ENCODE peak calls at places on chromosomes 3 and 15, in six cellular contexts. Q is IMR-90, A is H9, R is H1, U is trophoblast cell, I is mesenchymal stem cell. W is an unnamed sample.

GRCh38 chr15:100663066-100663465 is 60.7 kb downstream of the ASB7 start:
- DNase-seq in U (no peak), Q (no peak), A (peak; percentile 79), R (peak; percentile 17), I (no peak), W (peak; percentile 26)

GRCh38 chr15:59746777-59747176 is 57.7 kb upstream of the BNIP2 start:
- DNase-seq in I (no peak), Q (no peak), U (no peak), A (no peak), R (no peak), W (no peak)

GRCh38 chr15:61226313-61227250 is 2.5 kb downstream of the RORA start:
- DNase-seq in U (no peak), Q (peak; percentile 6), I (no peak), R (no peak), A (no peak), W (no peak)

GRCh38 chr3:25582242-25582641 is 82.5 kb downstream of the TOP2B start:
- DNase-seq in A (no peak), I (peak; percentile 99), Q (peak; percentile 96), R (no peak), U (no peak), W (no peak)

GRCh38 chr3:171763392-171763791 is 46.9 kb downstream of the PLD1 start:
- DNase-seq in A (no peak), I (no peak), R (no peak), Q (no peak), U (no peak), W (no peak)

GRCh38 chr15:91021516-91022074 is 799 bp downstream of the VPS33B start:
- DNase-seq in U (no peak), A (no peak), Q (peak; percentile 18), I (peak; percentile 41), R (no peak), W (no peak)

GRCh38 chr3:127458698-127459097 is 131.8 kb downstream of the TPRA1 start:
- DNase-seq in I (peak; percentile 12), R (no peak), Q (no peak), A (peak; percentile 85), U (peak; percentile 49), W (peak; percentile 91)

GRCh38 chr15:41975679-41976078 is 3.3 kb upstream of the EHD4 start:
- DNase-seq in A (no peak), U (no peak), R (no peak), I (no peak), Q (no peak), W (no peak)

GRCh38 chr3:24365168-24365567 is 129.5 kb downstream of the THRB start:
- DNase-seq in R (no peak), U (peak; percentile 34), Q (peak; percentile 68), A (no peak), I (peak; percentile 85), W (no peak)

GRCh38 chr15:45429974-45430792 is 51.8 kb upstream of the GATM start:
- DNase-seq in Q (peak; percentile 46), A (peak; percentile 78), U (peak; percentile 85), I (peak; percentile 62), R (peak; percentile 21), W (peak; percentile 70)

GRCh38 chr3:159775372-159775961 is 213.2 kb upstream of the IL12A start:
- DNase-seq in Q (peak; percentile 83), R (peak; percentile 41), I (peak; percentile 64), U (no peak), A (peak; percentile 79), W (peak; percentile 27)

GRCh38 chr3:183560607-183561006 is 5.1 kb upstream of the KLHL6 start:
- DNase-seq in I (no peak), Q (no peak), R (no peak), A (peak; percentile 58), U (no peak), W (no peak)

GRCh38 chr3:128060473-128061381 is 8.5 kb downstream of the SEC61A1 start:
- DNase-seq in I (no peak), R (no peak), Q (peak; percentile 100), U (peak; percentile 50), A (no peak), W (no peak)

GRCh38 chr3:81716870-81717509 is 44.5 kb downstream of the GBE1 start:
- DNase-seq in U (no peak), I (peak; percentile 55), A (no peak), Q (peak; percentile 83), R (no peak), W (no peak)

GRCh38 chr3:182063742-182064141 is 352.0 kb downstream of the SOX2 start:
- DNase-seq in Q (no peak), I (no peak), U (no peak), A (no peak), R (no peak), W (no peak)

GRCh38 chr3:146416366-146416765 is 53.0 kb downstream of the PLSCR2 start:
- DNase-seq in Q (no peak), U (no peak), R (no peak), I (no peak), A (no peak), W (no peak)

GRCh38 chr15:52247032-52247431 is 48.6 kb downstream of the MYO5C start:
- DNase-seq in R (no peak), A (no peak), I (peak; percentile 95), U (peak; percentile 69), Q (peak; percentile 72), W (no peak)

DNA sequence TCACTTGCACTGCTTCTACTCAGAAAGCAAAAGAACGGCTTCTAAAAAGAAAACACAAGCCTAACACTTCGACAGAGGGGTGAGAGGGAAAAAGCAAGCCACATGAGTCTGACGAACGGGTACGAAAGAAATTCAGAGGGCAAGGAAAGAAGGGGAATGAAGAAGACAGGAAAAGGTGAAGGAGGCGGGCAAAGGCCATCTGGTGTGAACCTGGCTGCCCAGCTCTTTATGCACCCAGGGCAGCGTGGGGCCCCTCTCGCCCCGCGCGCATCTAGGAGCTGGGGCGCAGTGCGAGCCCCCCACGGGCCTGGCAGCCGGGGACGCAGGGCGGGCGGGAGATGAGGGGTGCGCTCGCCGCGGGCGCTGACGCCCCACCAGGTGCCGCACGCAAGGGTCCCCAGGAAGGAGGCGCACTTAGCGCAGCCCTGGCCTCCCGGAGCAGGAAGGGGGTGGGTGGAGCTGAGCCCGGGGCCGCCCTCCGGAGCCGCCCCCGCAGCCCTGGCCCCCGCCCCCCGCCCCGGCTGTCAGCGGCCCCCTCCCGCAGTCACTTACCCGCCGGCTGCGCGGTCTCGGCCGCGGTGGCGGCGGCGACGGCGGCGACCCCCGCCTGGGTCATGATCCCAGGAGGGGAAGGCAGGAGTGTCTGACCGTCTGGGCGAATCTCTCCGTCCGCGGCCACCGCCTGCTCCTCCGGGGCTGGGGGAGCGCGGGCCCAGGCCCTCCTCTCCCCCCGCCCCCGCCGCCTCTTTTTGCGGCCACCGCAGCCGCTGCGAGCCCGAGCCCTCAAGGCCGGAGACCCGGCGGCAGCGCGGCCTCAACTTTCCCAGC is at the start of gene USF3:
- DNase-seq in R (peak; percentile 15), A (peak; percentile 75), U (peak; percentile 60), I (peak; percentile 65), Q (peak; percentile 44), W (no peak)
- H3K18ac ChIP-seq in R (peak within 1 kb of the TSS; percentile 78), A (no peak within 1 kb of the TSS), U (peak within 1 kb of the TSS; percentile 90), I (peak within 1 kb of the TSS; percentile 98), Q (peak within 1 kb of the TSS; percentile 83), W (peak within 1 kb of the TSS; percentile 98)

GRCh38 chr15:43473885-43474284 is 19.1 kb downstream of the TP53BP1 start:
- DNase-seq in A (no peak), I (no peak), R (no peak), U (no peak), Q (no peak), W (no peak)
- H3K14ac ChIP-seq in A (no peak overlapping the region), I (no peak overlapping the region), R (no peak overlapping the region), U (no peak overlapping the region), Q (no peak overlapping the region), W (no peak overlapping the region)

GRCh38 chr3:69084668-69085542 is at the start of gene ARL6IP5:
- DNase-seq in A (peak; percentile 92), Q (peak; percentile 93), U (peak; percentile 88), I (peak; percentile 93), R (peak; percentile 43), W (peak; percentile 81)
- H3K18ac ChIP-seq in A (no peak within 1 kb of the TSS), Q (peak within 1 kb of the TSS; percentile 80), U (peak within 1 kb of the TSS; percentile 80), I (peak within 1 kb of the TSS; percentile 59), R (peak within 1 kb of the TSS; percentile 75), W (peak within 1 kb of the TSS; percentile 71)

GRCh38 chr3:195030791-195031321 is 240.1 kb downstream of the XXYLT1 start:
- DNase-seq in R (no peak), I (peak; percentile 90), U (peak; percentile 94), Q (peak; percentile 28), A (no peak), W (no peak)
- H3K14ac ChIP-seq in R (no peak overlapping the region), I (peak overlapping the region; percentile 19), U (peak overlapping the region; percentile 41), Q (no peak overlapping the region), A (no peak overlapping the region), W (no peak overlapping the region)

DNA sequence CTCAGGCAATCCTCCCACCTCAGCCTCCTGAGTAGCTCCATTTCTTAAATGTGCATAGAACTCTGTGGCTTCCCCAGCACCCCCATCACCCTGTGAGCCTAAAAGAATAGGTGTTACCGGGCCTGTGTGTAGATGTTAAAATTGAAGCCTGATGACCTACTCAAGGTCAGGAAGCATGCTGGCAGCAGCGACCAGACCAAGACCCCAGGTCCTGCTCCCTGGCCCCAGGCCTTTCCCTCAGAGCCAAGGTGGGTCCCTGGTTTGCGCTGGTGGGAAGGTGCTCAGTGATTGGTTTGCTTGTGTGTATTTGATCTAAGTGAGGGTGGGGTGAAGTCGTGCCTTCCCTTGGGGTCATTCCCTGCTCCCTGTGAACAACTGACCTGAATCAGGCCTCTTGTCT is 18.4 kb upstream of the CRABP1 start:
- DNase-seq in R (no peak), U (no peak), Q (no peak), I (no peak), A (no peak), W (no peak)
- H3K18ac ChIP-seq in R (peak overlapping the region; percentile 85), U (no peak overlapping the region), Q (no peak overlapping the region), I (no peak overlapping the region), A (peak overlapping the region; percentile 89), W (peak overlapping the region; percentile 94)

GRCh38 chr3:129632556-129632955 is 26.1 kb upstream of the PLXND1 start:
- DNase-seq in Q (no peak), A (no peak), R (no peak), I (no peak), U (no peak), W (no peak)
- H3K14ac ChIP-seq in Q (no peak overlapping the region), A (peak overlapping the region; percentile 39), R (no peak overlapping the region), I (no peak overlapping the region), U (peak overlapping the region; percentile 73), W (no peak overlapping the region)

DNA sequence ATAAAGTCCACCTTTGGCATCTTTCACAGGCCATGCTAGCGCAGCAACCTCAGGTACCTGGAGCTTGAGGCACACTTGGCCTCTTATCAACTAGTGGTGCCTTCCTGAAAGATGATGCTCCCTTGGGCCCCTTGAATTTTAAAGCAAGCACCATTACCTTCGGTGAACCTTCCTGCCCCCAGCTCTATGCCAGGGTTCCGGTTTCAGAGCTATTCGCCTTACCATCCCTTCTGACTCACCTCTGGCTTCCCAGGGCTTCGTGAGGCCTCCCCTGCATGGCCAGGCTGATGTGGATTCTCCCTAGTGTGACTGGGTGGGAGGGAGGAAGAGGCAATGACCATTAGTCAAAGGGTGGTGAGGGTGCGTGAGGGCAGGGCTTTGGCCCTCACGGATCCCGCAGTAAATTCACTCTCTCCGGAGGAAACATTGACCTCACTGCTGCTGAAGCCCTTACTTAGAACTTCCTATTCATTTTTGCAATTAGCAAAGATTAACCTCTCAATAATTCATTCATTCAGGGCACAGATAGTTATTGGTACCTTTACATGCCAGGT is 16.3 kb downstream of the BHLHE40 start:
- DNase-seq in Q (peak; percentile 83), U (peak; percentile 34), R (no peak), I (peak; percentile 83), A (no peak), W (no peak)
- H3K18ac ChIP-seq in Q (peak overlapping the region; percentile 43), U (peak overlapping the region; percentile 65), R (no peak overlapping the region), I (peak overlapping the region; percentile 23), A (no peak overlapping the region), W (no peak overlapping the region)

DNA sequence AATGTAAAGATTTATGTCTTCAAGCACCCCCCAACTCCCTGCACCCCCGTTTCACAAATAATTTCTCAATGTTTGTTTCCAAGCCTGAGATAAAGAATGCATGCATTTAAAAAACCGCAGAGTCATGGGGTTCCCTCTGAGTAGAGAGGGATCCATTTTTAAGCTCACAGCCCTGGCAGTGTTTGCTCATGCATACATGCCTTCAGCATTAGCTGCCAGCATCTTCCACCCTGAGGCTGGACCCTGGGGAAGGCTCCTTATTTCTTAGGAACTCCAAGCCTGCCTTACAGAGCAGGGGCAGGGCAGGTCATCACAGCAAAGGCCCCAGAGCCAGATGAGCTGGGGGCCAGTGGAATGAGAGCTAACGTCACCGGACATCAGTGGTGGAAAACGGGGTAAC is 31.3 kb downstream of the TLE3 start:
- DNase-seq in R (no peak), Q (peak; percentile 68), A (no peak), I (no peak), U (peak; percentile 78), W (no peak)
- H3K14ac ChIP-seq in R (no peak overlapping the region), Q (no peak overlapping the region), A (no peak overlapping the region), I (no peak overlapping the region), U (no peak overlapping the region), W (no peak overlapping the region)